ENCODE peak calls at places on chromosomes 2 and 18, in ten cellular contexts. One of them, this sample, is unnamed. For H3K9me3, the result is how much of the 10 kb centered on the place peaks cover.

GRCh38 chr2:63851912-63852311 is 10.2 kb downstream of the UGP2 start:
- DNase-seq in pancreas: peak
- DNase-seq in right cardiac atrium: no peak
- DNase-seq in HAP-1: no peak
- DNase-seq in fibroblast of lung: no peak
- DNase-seq in CD8-positive, alpha-beta memory T cell: no peak
- DNase-seq in WERI-Rb-1: no peak
- DNase-seq in upper lobe of left lung: no peak
- DNase-seq in adrenal gland: no peak
- DNase-seq in aorta: no peak
- DNase-seq in this sample: no peak

GRCh38 chr2:17646096-17646554 is 105.6 kb downstream of the VSNL1 start:
- DNase-seq in right cardiac atrium: no peak
- DNase-seq in WERI-Rb-1: peak
- DNase-seq in aorta: no peak
- DNase-seq in fibroblast of lung: peak
- DNase-seq in HAP-1: peak
- DNase-seq in adrenal gland: peak
- DNase-seq in CD8-positive, alpha-beta memory T cell: no peak
- DNase-seq in upper lobe of left lung: peak
- DNase-seq in pancreas: peak
- DNase-seq in this sample: no peak

GRCh38 chr2:101831351-101831865 is 133.9 kb downstream of the MAP4K4 start:
- DNase-seq in right cardiac atrium: peak
- DNase-seq in upper lobe of left lung: peak
- DNase-seq in WERI-Rb-1: peak
- DNase-seq in HAP-1: peak
- DNase-seq in CD8-positive, alpha-beta memory T cell: peak
- DNase-seq in aorta: peak
- DNase-seq in adrenal gland: peak
- DNase-seq in pancreas: peak
- DNase-seq in fibroblast of lung: peak
- DNase-seq in this sample: peak

GRCh38 chr18:48800877-48801727 is 149.7 kb downstream of the SMAD7 start:
- DNase-seq in fibroblast of lung: peak
- DNase-seq in aorta: peak
- DNase-seq in upper lobe of left lung: peak
- DNase-seq in pancreas: peak
- DNase-seq in adrenal gland: peak
- DNase-seq in CD8-positive, alpha-beta memory T cell: no peak
- DNase-seq in right cardiac atrium: peak
- DNase-seq in HAP-1: no peak
- DNase-seq in WERI-Rb-1: peak
- DNase-seq in this sample: peak

GRCh38 chr2:1835581-1836201 is 91.4 kb upstream of the PXDN start:
- DNase-seq in CD8-positive, alpha-beta memory T cell: no peak
- DNase-seq in fibroblast of lung: no peak
- DNase-seq in pancreas: peak
- DNase-seq in right cardiac atrium: no peak
- DNase-seq in HAP-1: no peak
- DNase-seq in adrenal gland: no peak
- DNase-seq in WERI-Rb-1: no peak
- DNase-seq in upper lobe of left lung: no peak
- DNase-seq in aorta: peak
- DNase-seq in this sample: no peak

GRCh38 chr2:37987098-37987497 is 62.0 kb downstream of the RMDN2 start:
- DNase-seq in pancreas: no peak
- DNase-seq in HAP-1: no peak
- DNase-seq in right cardiac atrium: no peak
- DNase-seq in WERI-Rb-1: no peak
- DNase-seq in upper lobe of left lung: no peak
- DNase-seq in aorta: no peak
- DNase-seq in fibroblast of lung: no peak
- DNase-seq in adrenal gland: no peak
- DNase-seq in CD8-positive, alpha-beta memory T cell: no peak
- DNase-seq in this sample: no peak

GRCh38 chr2:166926657-166927056 is 38.4 kb downstream of the XIRP2 start:
- DNase-seq in pancreas: no peak
- DNase-seq in aorta: no peak
- DNase-seq in HAP-1: no peak
- DNase-seq in adrenal gland: no peak
- DNase-seq in upper lobe of left lung: no peak
- DNase-seq in WERI-Rb-1: no peak
- DNase-seq in CD8-positive, alpha-beta memory T cell: no peak
- DNase-seq in fibroblast of lung: peak
- DNase-seq in right cardiac atrium: no peak
- DNase-seq in this sample: no peak

GRCh38 chr18:13131241-13131640 is 87.3 kb upstream of the LDLRAD4 start:
- DNase-seq in upper lobe of left lung: no peak
- DNase-seq in fibroblast of lung: no peak
- DNase-seq in aorta: no peak
- DNase-seq in HAP-1: no peak
- DNase-seq in CD8-positive, alpha-beta memory T cell: no peak
- DNase-seq in adrenal gland: no peak
- DNase-seq in WERI-Rb-1: no peak
- DNase-seq in pancreas: no peak
- DNase-seq in right cardiac atrium: no peak
- DNase-seq in this sample: no peak

GRCh38 chr2:233156001-233156400 is 95.5 kb upstream of the ATG16L1 start:
- DNase-seq in adrenal gland: no peak
- DNase-seq in upper lobe of left lung: no peak
- DNase-seq in fibroblast of lung: no peak
- DNase-seq in aorta: no peak
- DNase-seq in HAP-1: no peak
- DNase-seq in pancreas: no peak
- DNase-seq in WERI-Rb-1: no peak
- DNase-seq in right cardiac atrium: no peak
- DNase-seq in CD8-positive, alpha-beta memory T cell: no peak
- DNase-seq in this sample: no peak

GRCh38 chr2:12965540-12966269 is 249.0 kb downstream of the TRIB2 start:
- DNase-seq in CD8-positive, alpha-beta memory T cell: no peak
- DNase-seq in pancreas: no peak
- DNase-seq in upper lobe of left lung: no peak
- DNase-seq in aorta: no peak
- DNase-seq in fibroblast of lung: peak
- DNase-seq in right cardiac atrium: no peak
- DNase-seq in WERI-Rb-1: no peak
- DNase-seq in HAP-1: no peak
- DNase-seq in adrenal gland: no peak
- DNase-seq in this sample: no peak

GRCh38 chr2:83516503-83516902 is 942.6 kb downstream of the SUCLG1 start:
- DNase-seq in pancreas: no peak
- DNase-seq in adrenal gland: no peak
- DNase-seq in HAP-1: peak
- DNase-seq in WERI-Rb-1: peak
- DNase-seq in right cardiac atrium: no peak
- DNase-seq in upper lobe of left lung: no peak
- DNase-seq in fibroblast of lung: no peak
- DNase-seq in aorta: no peak
- DNase-seq in CD8-positive, alpha-beta memory T cell: no peak
- DNase-seq in this sample: no peak

GRCh38 chr2:173119069-173119807 is 43.6 kb downstream of the MAP3K20 start:
- DNase-seq in upper lobe of left lung: no peak
- DNase-seq in pancreas: peak
- DNase-seq in adrenal gland: no peak
- DNase-seq in right cardiac atrium: peak
- DNase-seq in HAP-1: no peak
- DNase-seq in WERI-Rb-1: peak
- DNase-seq in aorta: no peak
- DNase-seq in CD8-positive, alpha-beta memory T cell: no peak
- DNase-seq in fibroblast of lung: peak
- DNase-seq in this sample: no peak

GRCh38 chr2:43029186-43029585 is 197.2 kb downstream of the ZFP36L2 start:
- DNase-seq in HAP-1: no peak
- DNase-seq in aorta: no peak
- DNase-seq in CD8-positive, alpha-beta memory T cell: no peak
- DNase-seq in right cardiac atrium: no peak
- DNase-seq in WERI-Rb-1: no peak
- DNase-seq in fibroblast of lung: no peak
- DNase-seq in pancreas: no peak
- DNase-seq in upper lobe of left lung: no peak
- DNase-seq in adrenal gland: no peak
- DNase-seq in this sample: no peak

GRCh38 chr2:62641410-62641843 is 64.1 kb upstream of the EHBP1 start:
- DNase-seq in fibroblast of lung: peak
- DNase-seq in HAP-1: no peak
- DNase-seq in right cardiac atrium: no peak
- DNase-seq in upper lobe of left lung: no peak
- DNase-seq in adrenal gland: no peak
- DNase-seq in aorta: no peak
- DNase-seq in pancreas: no peak
- DNase-seq in CD8-positive, alpha-beta memory T cell: no peak
- DNase-seq in WERI-Rb-1: no peak
- DNase-seq in this sample: no peak

GRCh38 chr18:79483971-79484491 is 88.3 kb downstream of the NFATC1 start:
- DNase-seq in upper lobe of left lung: no peak
- DNase-seq in pancreas: no peak
- DNase-seq in fibroblast of lung: no peak
- DNase-seq in aorta: peak
- DNase-seq in right cardiac atrium: peak
- DNase-seq in WERI-Rb-1: no peak
- DNase-seq in HAP-1: no peak
- DNase-seq in CD8-positive, alpha-beta memory T cell: no peak
- DNase-seq in adrenal gland: peak
- DNase-seq in this sample: no peak

GRCh38 chr18:37042381-37042780 is 213.5 kb downstream of the KIAA1328 start:
- DNase-seq in right cardiac atrium: no peak
- DNase-seq in pancreas: no peak
- DNase-seq in aorta: no peak
- DNase-seq in CD8-positive, alpha-beta memory T cell: no peak
- DNase-seq in fibroblast of lung: no peak
- DNase-seq in upper lobe of left lung: no peak
- DNase-seq in HAP-1: no peak
- DNase-seq in WERI-Rb-1: no peak
- DNase-seq in adrenal gland: no peak
- DNase-seq in this sample: no peak
- H3K9me3 ChIP-seq in right cardiac atrium: under half
- H3K9me3 ChIP-seq in pancreas: under half
- H3K9me3 ChIP-seq in aorta: under half
- H3K9me3 ChIP-seq in CD8-positive, alpha-beta memory T cell: under half
- H3K9me3 ChIP-seq in fibroblast of lung: under half
- H3K9me3 ChIP-seq in upper lobe of left lung: under half
- H3K9me3 ChIP-seq in HAP-1: under half
- H3K9me3 ChIP-seq in WERI-Rb-1: under half
- H3K9me3 ChIP-seq in adrenal gland: under half
- H3K9me3 ChIP-seq in this sample: under half

DNA sequence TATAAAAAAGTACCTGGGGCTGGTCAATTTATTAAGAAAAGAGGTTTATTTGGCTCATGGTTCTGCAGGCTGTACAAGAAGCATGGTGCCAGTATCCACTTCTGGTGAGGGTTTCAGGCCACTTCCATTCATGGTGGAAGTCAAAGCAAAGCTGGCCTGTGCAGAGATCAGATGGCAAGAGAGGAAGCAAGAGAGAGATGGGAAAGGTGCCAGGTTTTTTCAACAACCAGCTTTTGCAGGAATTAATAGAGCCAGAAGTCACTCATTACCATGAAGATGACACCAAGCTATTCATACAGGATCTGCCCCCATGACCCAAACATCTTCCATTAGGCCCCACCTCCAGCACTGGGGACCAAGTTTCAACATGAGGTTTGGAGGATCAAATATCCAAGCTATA is 56.8 kb upstream of the ST3GAL5 start:
- DNase-seq in pancreas: no peak
- DNase-seq in upper lobe of left lung: no peak
- DNase-seq in HAP-1: no peak
- DNase-seq in adrenal gland: no peak
- DNase-seq in right cardiac atrium: no peak
- DNase-seq in fibroblast of lung: no peak
- DNase-seq in WERI-Rb-1: no peak
- DNase-seq in CD8-positive, alpha-beta memory T cell: no peak
- DNase-seq in aorta: no peak
- DNase-seq in this sample: no peak
- H3K9me3 ChIP-seq in pancreas: under half
- H3K9me3 ChIP-seq in upper lobe of left lung: under half
- H3K9me3 ChIP-seq in HAP-1: under half
- H3K9me3 ChIP-seq in adrenal gland: under half
- H3K9me3 ChIP-seq in right cardiac atrium: under half
- H3K9me3 ChIP-seq in fibroblast of lung: under half
- H3K9me3 ChIP-seq in WERI-Rb-1: under half
- H3K9me3 ChIP-seq in CD8-positive, alpha-beta memory T cell: under half
- H3K9me3 ChIP-seq in aorta: under half
- H3K9me3 ChIP-seq in this sample: under half

DNA sequence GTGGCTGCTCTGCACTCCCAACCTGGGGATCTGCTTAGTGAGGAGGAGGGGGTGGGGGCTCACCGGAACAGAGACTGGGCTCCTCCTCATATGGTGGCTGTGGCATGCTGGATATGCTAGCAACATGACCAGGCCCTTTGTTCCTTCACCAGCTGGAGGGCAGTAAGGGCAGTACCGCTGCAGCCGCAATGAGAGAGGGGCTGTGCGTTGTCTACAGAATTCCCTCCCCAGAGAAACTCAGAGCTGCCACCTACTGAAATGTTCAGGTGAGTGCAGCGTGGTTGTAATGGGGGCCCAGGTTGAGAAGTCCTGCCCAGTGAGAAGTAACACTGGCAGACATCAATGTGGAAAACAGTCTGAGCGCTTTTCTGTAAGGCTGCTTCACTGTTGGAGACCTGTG is 1211.9 kb upstream of the NXPH2 start:
- DNase-seq in fibroblast of lung: no peak
- DNase-seq in upper lobe of left lung: no peak
- DNase-seq in right cardiac atrium: no peak
- DNase-seq in CD8-positive, alpha-beta memory T cell: no peak
- DNase-seq in WERI-Rb-1: peak
- DNase-seq in HAP-1: no peak
- DNase-seq in adrenal gland: no peak
- DNase-seq in aorta: no peak
- DNase-seq in pancreas: no peak
- DNase-seq in this sample: no peak
- H3K9me3 ChIP-seq in fibroblast of lung: under half
- H3K9me3 ChIP-seq in upper lobe of left lung: under half
- H3K9me3 ChIP-seq in right cardiac atrium: under half
- H3K9me3 ChIP-seq in CD8-positive, alpha-beta memory T cell: under half
- H3K9me3 ChIP-seq in WERI-Rb-1: under half
- H3K9me3 ChIP-seq in HAP-1: under half
- H3K9me3 ChIP-seq in adrenal gland: under half
- H3K9me3 ChIP-seq in aorta: under half
- H3K9me3 ChIP-seq in pancreas: under half
- H3K9me3 ChIP-seq in this sample: under half

DNA sequence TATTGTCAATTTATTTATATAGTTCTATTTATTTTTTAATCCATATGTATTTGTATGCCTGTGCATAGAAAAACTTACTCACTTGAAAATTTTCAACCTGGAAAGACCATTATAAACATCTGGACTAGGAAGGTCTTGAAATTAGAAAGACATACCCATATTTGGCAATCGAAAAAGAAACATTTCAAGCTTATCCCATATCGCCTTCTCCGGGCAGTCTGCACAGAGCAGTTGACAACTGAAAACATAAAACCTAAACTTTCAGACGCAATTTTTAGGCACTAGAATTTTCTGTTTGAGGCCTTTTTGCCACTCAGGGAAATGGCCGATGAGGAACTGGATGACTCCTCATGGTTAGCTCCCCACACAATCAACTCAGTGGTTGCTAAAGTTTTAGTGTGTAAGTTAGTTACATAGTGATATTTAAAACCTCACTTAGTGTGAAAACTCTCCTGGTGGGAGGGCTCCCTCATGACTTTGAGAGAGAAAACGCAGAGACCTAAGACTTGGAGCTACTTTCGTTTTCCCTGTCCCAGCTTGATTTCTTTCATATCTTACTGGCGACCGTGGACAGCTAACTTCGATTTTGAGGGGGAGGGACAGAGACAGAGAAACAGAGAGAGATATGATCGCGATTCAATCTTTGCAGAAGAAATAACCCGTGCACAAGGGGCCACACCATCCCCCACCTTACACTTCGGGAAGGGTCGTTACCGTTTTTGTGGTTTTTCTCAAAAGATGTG is 3.2 kb upstream of the HOXD12 start:
- DNase-seq in CD8-positive, alpha-beta memory T cell: no peak
- DNase-seq in right cardiac atrium: no peak
- DNase-seq in WERI-Rb-1: no peak
- DNase-seq in upper lobe of left lung: no peak
- DNase-seq in aorta: no peak
- DNase-seq in pancreas: no peak
- DNase-seq in fibroblast of lung: no peak
- DNase-seq in HAP-1: peak
- DNase-seq in adrenal gland: no peak
- DNase-seq in this sample: no peak
- H3K9me3 ChIP-seq in CD8-positive, alpha-beta memory T cell: under half
- H3K9me3 ChIP-seq in right cardiac atrium: under half
- H3K9me3 ChIP-seq in WERI-Rb-1: under half
- H3K9me3 ChIP-seq in upper lobe of left lung: under half
- H3K9me3 ChIP-seq in aorta: under half
- H3K9me3 ChIP-seq in pancreas: under half
- H3K9me3 ChIP-seq in fibroblast of lung: under half
- H3K9me3 ChIP-seq in HAP-1: under half
- H3K9me3 ChIP-seq in adrenal gland: under half
- H3K9me3 ChIP-seq in this sample: under half

This sample was measured in T-helper 17 cell.